ENCODE peak calls at places on chromosomes 13 and 19, in six cellular contexts. One of them, this sample, is unnamed.

GRCh38 chr19:41521860-41522555 is 54.0 kb upstream of the CEACAM21 start:
- DNase-seq in lung: no peak
- DNase-seq in NCI-H510A treated with DMSO at 0.1 percent for 48 hours: no peak
- DNase-seq in COR-L47: no peak
- DNase-seq in stimulated activated CD4-positive, alpha-beta T cell treated with anti-CD3 and anti-CD28 coated beads, Interleukin-1b, Interleukin-23, amount 100 ng/mL, for 4 hours: no peak
- DNase-seq in SHP77: no peak
- DNase-seq in this sample: no peak

GRCh38 chr13:46666727-46667456 is 113.9 kb downstream of the LRCH1 start:
- DNase-seq in stimulated activated CD4-positive, alpha-beta T cell treated with anti-CD3 and anti-CD28 coated beads, Interleukin-1b, Interleukin-23, amount 100 ng/mL, for 4 hours: no peak
- DNase-seq in SHP77: no peak
- DNase-seq in lung: no peak
- DNase-seq in NCI-H510A treated with DMSO at 0.1 percent for 48 hours: no peak
- DNase-seq in COR-L47: no peak
- DNase-seq in this sample: no peak

GRCh38 chr19:49710372-49710951 is 19.5 kb downstream of the CPT1C start:
- DNase-seq in stimulated activated CD4-positive, alpha-beta T cell treated with anti-CD3 and anti-CD28 coated beads, Interleukin-1b, Interleukin-23, amount 100 ng/mL, for 4 hours: no peak
- DNase-seq in SHP77: no peak
- DNase-seq in COR-L47: no peak
- DNase-seq in NCI-H510A treated with DMSO at 0.1 percent for 48 hours: no peak
- DNase-seq in lung: no peak
- DNase-seq in this sample: no peak

GRCh38 chr13:100534911-100535310 is 53.7 kb downstream of the GGACT start:
- DNase-seq in lung: no peak
- DNase-seq in NCI-H510A treated with DMSO at 0.1 percent for 48 hours: no peak
- DNase-seq in COR-L47: peak
- DNase-seq in SHP77: no peak
- DNase-seq in stimulated activated CD4-positive, alpha-beta T cell treated with anti-CD3 and anti-CD28 coated beads, Interleukin-1b, Interleukin-23, amount 100 ng/mL, for 4 hours: no peak
- DNase-seq in this sample: no peak

GRCh38 chr19:15072930-15073647 is 8.9 kb upstream of the OR1I1 start:
- DNase-seq in lung: no peak
- DNase-seq in COR-L47: no peak
- DNase-seq in SHP77: no peak
- DNase-seq in NCI-H510A treated with DMSO at 0.1 percent for 48 hours: no peak
- DNase-seq in stimulated activated CD4-positive, alpha-beta T cell treated with anti-CD3 and anti-CD28 coated beads, Interleukin-1b, Interleukin-23, amount 100 ng/mL, for 4 hours: no peak
- DNase-seq in this sample: no peak

GRCh38 chr13:24153347-24153746 is 7.2 kb upstream of the SPATA13 start:
- DNase-seq in lung: no peak
- DNase-seq in NCI-H510A treated with DMSO at 0.1 percent for 48 hours: no peak
- DNase-seq in SHP77: no peak
- DNase-seq in COR-L47: no peak
- DNase-seq in stimulated activated CD4-positive, alpha-beta T cell treated with anti-CD3 and anti-CD28 coated beads, Interleukin-1b, Interleukin-23, amount 100 ng/mL, for 4 hours: no peak
- DNase-seq in this sample: no peak

GRCh38 chr19:39398297-39398864 is 7.2 kb downstream of the MED29 start:
- DNase-seq in stimulated activated CD4-positive, alpha-beta T cell treated with anti-CD3 and anti-CD28 coated beads, Interleukin-1b, Interleukin-23, amount 100 ng/mL, for 4 hours: no peak
- DNase-seq in SHP77: no peak
- DNase-seq in NCI-H510A treated with DMSO at 0.1 percent for 48 hours: no peak
- DNase-seq in lung: peak
- DNase-seq in COR-L47: no peak
- DNase-seq in this sample: no peak

GRCh38 chr13:40787062-40787461 is 2.3 kb upstream of the SLC25A15 start:
- DNase-seq in stimulated activated CD4-positive, alpha-beta T cell treated with anti-CD3 and anti-CD28 coated beads, Interleukin-1b, Interleukin-23, amount 100 ng/mL, for 4 hours: no peak
- DNase-seq in NCI-H510A treated with DMSO at 0.1 percent for 48 hours: no peak
- DNase-seq in lung: no peak
- DNase-seq in COR-L47: no peak
- DNase-seq in SHP77: no peak
- DNase-seq in this sample: no peak

GRCh38 chr13:40247845-40248244 is 418.6 kb downstream of the FOXO1 start:
- DNase-seq in NCI-H510A treated with DMSO at 0.1 percent for 48 hours: no peak
- DNase-seq in stimulated activated CD4-positive, alpha-beta T cell treated with anti-CD3 and anti-CD28 coated beads, Interleukin-1b, Interleukin-23, amount 100 ng/mL, for 4 hours: no peak
- DNase-seq in lung: no peak
- DNase-seq in COR-L47: no peak
- DNase-seq in SHP77: no peak
- DNase-seq in this sample: no peak

GRCh38 chr13:81487151-81487550 is 1146.2 kb upstream of the SPRY2 start:
- DNase-seq in COR-L47: peak
- DNase-seq in SHP77: peak
- DNase-seq in stimulated activated CD4-positive, alpha-beta T cell treated with anti-CD3 and anti-CD28 coated beads, Interleukin-1b, Interleukin-23, amount 100 ng/mL, for 4 hours: no peak
- DNase-seq in lung: no peak
- DNase-seq in NCI-H510A treated with DMSO at 0.1 percent for 48 hours: no peak
- DNase-seq in this sample: no peak

GRCh38 chr13:71117920-71118319 is 749.1 kb downstream of the DACH1 start:
- DNase-seq in lung: no peak
- DNase-seq in COR-L47: no peak
- DNase-seq in NCI-H510A treated with DMSO at 0.1 percent for 48 hours: no peak
- DNase-seq in stimulated activated CD4-positive, alpha-beta T cell treated with anti-CD3 and anti-CD28 coated beads, Interleukin-1b, Interleukin-23, amount 100 ng/mL, for 4 hours: no peak
- DNase-seq in SHP77: no peak
- DNase-seq in this sample: no peak

GRCh38 chr19:42606660-42607351 is 12.1 kb upstream of the CEACAM8 start:
- DNase-seq in stimulated activated CD4-positive, alpha-beta T cell treated with anti-CD3 and anti-CD28 coated beads, Interleukin-1b, Interleukin-23, amount 100 ng/mL, for 4 hours: peak
- DNase-seq in SHP77: peak
- DNase-seq in lung: peak
- DNase-seq in NCI-H510A treated with DMSO at 0.1 percent for 48 hours: no peak
- DNase-seq in COR-L47: peak
- DNase-seq in this sample: peak

GRCh38 chr13:34256236-34256635 is 438.3 kb downstream of the RFC3 start:
- DNase-seq in NCI-H510A treated with DMSO at 0.1 percent for 48 hours: no peak
- DNase-seq in lung: no peak
- DNase-seq in COR-L47: no peak
- DNase-seq in SHP77: no peak
- DNase-seq in stimulated activated CD4-positive, alpha-beta T cell treated with anti-CD3 and anti-CD28 coated beads, Interleukin-1b, Interleukin-23, amount 100 ng/mL, for 4 hours: no peak
- DNase-seq in this sample: no peak

GRCh38 chr13:113930711-113931637 is 42.9 kb downstream of the C13orf46 start:
- DNase-seq in lung: no peak
- DNase-seq in SHP77: no peak
- DNase-seq in COR-L47: no peak
- DNase-seq in NCI-H510A treated with DMSO at 0.1 percent for 48 hours: no peak
- DNase-seq in stimulated activated CD4-positive, alpha-beta T cell treated with anti-CD3 and anti-CD28 coated beads, Interleukin-1b, Interleukin-23, amount 100 ng/mL, for 4 hours: no peak
- DNase-seq in this sample: no peak

GRCh38 chr19:18762125-18763023 is 28.7 kb downstream of the COMP start:
- DNase-seq in NCI-H510A treated with DMSO at 0.1 percent for 48 hours: peak
- DNase-seq in stimulated activated CD4-positive, alpha-beta T cell treated with anti-CD3 and anti-CD28 coated beads, Interleukin-1b, Interleukin-23, amount 100 ng/mL, for 4 hours: no peak
- DNase-seq in COR-L47: peak
- DNase-seq in lung: peak
- DNase-seq in SHP77: peak
- DNase-seq in this sample: peak

GRCh38 chr19:38274734-38275133 is 10.4 kb downstream of the SPINT2 start:
- DNase-seq in lung: no peak
- DNase-seq in SHP77: no peak
- DNase-seq in NCI-H510A treated with DMSO at 0.1 percent for 48 hours: no peak
- DNase-seq in COR-L47: no peak
- DNase-seq in stimulated activated CD4-positive, alpha-beta T cell treated with anti-CD3 and anti-CD28 coated beads, Interleukin-1b, Interleukin-23, amount 100 ng/mL, for 4 hours: no peak
- DNase-seq in this sample: peak